ENCODE peak calls at places on chromosomes 12 and 14, in six cellular contexts. G, I, O, L, C and W are unnamed samples.

GRCh38 chr12:981176-981828 is 9.7 kb upstream of the ERC1 start:
- DNase-seq in G (no peak), I (no peak), O (no peak), L (no peak), C (no peak), W (no peak)

GRCh38 chr14:101075025-101075800 is 171.7 kb upstream of the RTL1 start:
- DNase-seq in G (no peak), I (no peak), O (no peak), L (no peak), C (peak), W (no peak)

GRCh38 chr14:22824711-22825359 is 4.9 kb upstream of the MRPL52 start:
- DNase-seq in G (no peak), I (no peak), O (no peak), L (no peak), C (peak), W (no peak)

GRCh38 chr12:75784591-75784990 is 247.0 kb downstream of the PHLDA1 start:
- DNase-seq in G (no peak), I (peak), O (peak), L (no peak), C (no peak), W (no peak)

GRCh38 chr14:24483604-24484252 is 24.3 kb downstream of the CMA1 start:
- DNase-seq in G (no peak), I (no peak), O (no peak), L (no peak), C (peak), W (no peak)

GRCh38 chr12:12297201-12297830 is 30.5 kb upstream of the LRP6 start:
- DNase-seq in G (no peak), I (no peak), O (no peak), L (no peak), C (no peak), W (no peak)

GRCh38 chr12:108856428-108857157 is 790 bp downstream of the SSH1 start:
- DNase-seq in G (peak), I (peak), O (no peak), L (no peak), C (peak), W (no peak)

GRCh38 chr12:51818567-51819300 is 29.8 kb downstream of the FIGNL2 start:
- DNase-seq in G (no peak), I (no peak), O (no peak), L (no peak), C (no peak), W (no peak)

GRCh38 chr14:57388072-57388471 is 2.3 kb upstream of the NAA30 start:
- DNase-seq in G (no peak), I (no peak), O (no peak), L (no peak), C (no peak), W (no peak)

GRCh38 chr12:55663391-55663790 is 26.7 kb downstream of the OR10P1 start:
- DNase-seq in G (no peak), I (no peak), O (no peak), L (no peak), C (no peak), W (no peak)

GRCh38 chr14:99602054-99602787 is 1.8 kb downstream of the CCDC85C start:
- DNase-seq in G (no peak), I (no peak), O (no peak), L (no peak), C (no peak), W (no peak)

GRCh38 chr12:40137252-40137651 is 31.4 kb upstream of the SLC2A13 start:
- DNase-seq in G (no peak), I (no peak), O (no peak), L (no peak), C (peak), W (no peak)

GRCh38 chr12:57230381-57231155 is 1.1 kb downstream of the SHMT2 start:
- DNase-seq in G (no peak), I (no peak), O (no peak), L (no peak), C (no peak), W (no peak)

GRCh38 chr14:67539116-67539515 is 6.0 kb downstream of the PLEKHH1 start:
- DNase-seq in G (no peak), I (peak), O (no peak), L (no peak), C (no peak), W (peak)

GRCh38 chr14:64663174-64663573 is 41.0 kb upstream of the PLEKHG3 start:
- DNase-seq in G (no peak), I (no peak), O (peak), L (no peak), C (no peak), W (no peak)

GRCh38 chr12:132771126-132771838 is 9.7 kb upstream of the ANKLE2 start:
- DNase-seq in G (no peak), I (no peak), O (no peak), L (no peak), C (peak), W (no peak)

GRCh38 chr12:31118831-31119530 is 45.3 kb downstream of the DDX11 start:
- DNase-seq in G (no peak), I (no peak), O (peak), L (no peak), C (peak), W (no peak)

GRCh38 chr12:4448376-4448775 is 2.8 kb upstream of the FGF6 start:
- DNase-seq in G (no peak), I (no peak), O (no peak), L (no peak), C (no peak), W (no peak)

GRCh38 chr14:88910386-88910785 is 85.9 kb downstream of the TTC8 start:
- DNase-seq in G (no peak), I (no peak), O (no peak), L (no peak), C (no peak), W (no peak)

GRCh38 chr12:14770495-14771313 is 32.6 kb downstream of the WBP11 start:
- DNase-seq in G (peak), I (peak), O (peak), L (peak), C (peak), W (peak)